ENCODE peak calls at places on chromosomes 2 and 18, in four cellular contexts. M, L, T and Q are unnamed samples. For H3K9me3 and H3K4me1, the result is how much of the 10 kb centered on the place peaks cover.

GRCh38 chr2:20378891-20379519 is 28.4 kb upstream of the PUM2 start:
- DNase-seq in L (peak), M (peak), T (peak), Q (peak)

GRCh38 chr18:62846334-62846733 is 131.0 kb downstream of the PHLPP1 start:
- DNase-seq in L (no peak), M (no peak), T (no peak), Q (no peak)

GRCh38 chr2:238731961-238732360 is 115.9 kb upstream of the TWIST2 start:
- DNase-seq in M (no peak), T (no peak), L (no peak), Q (no peak)

GRCh38 chr2:107108556-107108955 is 222.6 kb upstream of the ST6GAL2 start:
- DNase-seq in L (no peak), T (no peak), M (no peak), Q (no peak)

GRCh38 chr18:7464245-7464966 is 102.7 kb upstream of the PTPRM start:
- DNase-seq in T (peak), L (no peak), M (no peak), Q (no peak)

GRCh38 chr2:218908721-218909619 is 28.3 kb downstream of the WNT10A start:
- DNase-seq in T (peak), L (peak), M (peak), Q (peak)

GRCh38 chr2:96512341-96512740 is 7.2 kb upstream of the NEURL3 start:
- DNase-seq in M (no peak), T (no peak), L (no peak), Q (no peak)

GRCh38 chr2:12552092-12552491 is 164.6 kb upstream of the TRIB2 start:
- DNase-seq in L (no peak), T (no peak), M (no peak), Q (no peak)

GRCh38 chr2:68909793-68910674 is 38.8 kb upstream of the BMP10 start:
- DNase-seq in M (peak), L (peak), T (peak), Q (peak)

DNA sequence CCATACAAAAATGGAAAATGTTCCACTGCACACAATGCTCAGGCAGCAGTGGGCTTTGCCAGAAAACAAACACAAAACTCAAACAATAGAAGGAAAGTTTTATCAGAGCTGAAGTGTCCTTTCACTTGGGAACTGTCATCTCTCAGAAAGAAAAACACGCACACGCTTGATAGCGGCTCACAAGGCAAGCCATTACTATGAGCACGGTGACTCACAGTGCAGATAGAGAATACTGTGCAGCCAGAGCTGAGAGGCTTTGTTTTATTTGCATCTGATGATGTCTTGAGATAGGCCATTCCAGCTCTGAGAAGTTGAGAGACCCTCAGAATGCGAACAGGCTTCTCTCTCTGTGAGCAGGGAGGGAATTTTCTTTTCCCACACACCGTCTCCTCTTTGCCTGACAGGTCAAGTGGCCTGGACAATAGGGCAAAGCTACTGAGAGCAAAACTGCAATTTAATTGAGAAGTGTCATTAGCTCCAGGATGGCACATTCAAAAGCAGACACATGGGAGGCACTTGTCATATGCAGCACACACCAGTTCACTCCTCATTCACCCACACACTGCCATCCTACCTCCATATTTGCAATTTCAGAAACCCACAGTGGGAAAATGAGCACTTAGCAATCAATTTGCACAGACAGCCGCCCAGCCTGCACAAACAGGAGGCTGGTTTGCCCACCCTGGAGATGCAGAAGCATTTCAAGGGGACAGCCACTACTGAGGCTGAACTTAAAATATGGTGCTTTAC is 236.5 kb downstream of the SS18 start:
- DNase-seq in M (no peak), L (no peak), T (no peak), Q (no peak)
- H3K4me3 ChIP-seq in M (no peak), L (no peak), T (no peak), Q (no peak)

GRCh38 chr2:153584244-153584643 is 105.7 kb upstream of the RPRM start:
- DNase-seq in M (peak), T (no peak), L (no peak), Q (no peak)

GRCh38 chr2:153589586-153589985 is 111.0 kb upstream of the RPRM start:
- DNase-seq in T (no peak), M (no peak), L (no peak), Q (no peak)

GRCh38 chr2:153588408-153588807 is 109.8 kb upstream of the RPRM start:
- DNase-seq in T (no peak), L (no peak), M (no peak), Q (no peak)
- H3K9me3 ChIP-seq in T (under half), L (under half), M (under half), Q (half or more)

DNA sequence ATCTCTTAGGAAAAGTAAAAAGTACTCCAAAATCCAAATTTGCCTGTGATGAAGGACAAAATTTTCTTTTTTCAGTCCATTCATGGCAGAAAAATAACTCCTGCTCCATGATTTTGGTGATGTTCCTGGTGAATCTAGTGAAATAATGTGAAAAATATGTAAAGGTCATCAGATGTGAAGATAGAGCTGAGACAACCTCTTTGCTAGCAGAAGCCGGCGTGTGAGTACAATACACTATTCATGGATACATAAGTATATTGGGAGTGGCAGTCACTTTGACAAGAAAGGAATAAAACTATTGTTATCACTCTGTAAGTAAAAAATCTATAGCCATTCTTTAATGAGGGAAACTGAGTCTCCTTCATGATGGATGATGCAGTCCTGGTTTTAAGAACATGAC is 6.3 kb upstream of the SLC1A4 start:
- DNase-seq in L (no peak), M (no peak), T (no peak), Q (no peak)
- H3K4me1 ChIP-seq in L (under half), M (under half), T (under half), Q (under half)

DNA sequence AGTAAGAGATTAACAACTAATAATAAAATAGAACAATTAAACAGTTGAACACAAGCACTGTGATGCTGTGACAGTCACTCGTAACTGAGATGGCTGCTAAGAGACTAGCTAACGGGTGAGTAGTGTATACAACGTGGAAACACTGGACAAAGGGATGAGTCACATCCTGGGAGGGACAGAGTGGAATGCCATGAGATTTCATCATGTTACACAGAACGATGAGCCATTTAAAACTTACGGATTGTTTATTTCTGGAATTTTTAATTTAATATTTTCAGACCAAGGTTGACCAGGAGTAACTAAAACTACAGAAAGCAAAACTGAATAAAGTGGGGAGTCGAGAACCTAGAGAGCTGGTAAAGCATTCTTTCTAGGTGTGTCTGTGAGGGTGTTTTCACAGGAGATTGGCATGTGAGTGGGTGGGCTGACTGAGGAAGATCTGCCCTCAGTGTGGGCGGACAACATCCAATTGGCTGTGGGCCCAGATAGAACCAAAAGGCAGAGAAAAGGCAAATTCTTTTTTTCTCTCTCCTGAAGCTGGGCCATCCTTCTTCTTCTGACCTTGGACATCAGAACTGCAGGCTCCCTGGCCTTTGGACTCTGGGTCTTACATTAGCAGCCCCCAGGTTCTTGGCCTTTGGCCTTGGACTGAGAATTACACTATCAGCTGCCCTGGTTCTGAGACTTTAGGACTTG is 14.6 kb downstream of the TMSB10 start:
- DNase-seq in L (peak), M (peak), T (peak), Q (no peak)
- H3K4me3 ChIP-seq in L (peak), M (peak), T (no peak), Q (peak)

GRCh38 chr2:186009341-186009740 is 270.7 kb downstream of the FSIP2 start:
- DNase-seq in M (no peak), T (no peak), L (no peak), Q (no peak)
- H3K9me3 ChIP-seq in M (under half), T (under half), L (under half), Q (half or more)